ENCODE peak calls at places on chromosomes 7 and 10, in nine cellular contexts. R, O, C, B, K, I, Q, V and X are unnamed samples.

GRCh38 chr10:132886211-132887099 is 55.9 kb downstream of the CFAP46 start:
- DNase-seq in R (peak; percentile 72), O (no peak), C (no peak), B (no peak), K (no peak), I (no peak), Q (no peak), V (no peak), X (no peak)

GRCh38 chr10:130018730-130019185 is 54.7 kb upstream of the EBF3 start:
- DNase-seq in R (no peak), O (no peak), C (no peak), B (no peak), K (no peak), I (no peak), Q (no peak), V (no peak), X (no peak)

GRCh38 chr10:116849271-116850057 is at the start of gene ENO4:
- DNase-seq in R (peak; percentile 89), O (peak; percentile 95), C (peak; percentile 76), B (peak; percentile 65), K (peak; percentile 25), I (peak; percentile 75), Q (peak; percentile 72), V (peak; percentile 84), X (peak; percentile 45)

GRCh38 chr10:63415635-63416244 is 50.0 kb downstream of the JMJD1C start:
- DNase-seq in R (no peak), O (no peak), C (no peak), B (no peak), K (no peak), I (no peak), Q (no peak), V (no peak), X (no peak)

GRCh38 chr10:15341502-15342128 is 29.5 kb downstream of the FAM171A1 start:
- DNase-seq in R (no peak), O (no peak), C (no peak), B (no peak), K (no peak), I (no peak), Q (no peak), V (no peak), X (no peak)

GRCh38 chr10:74150151-74151056 is at the start of gene AP3M1:
- DNase-seq in R (peak; percentile 91), O (no peak), C (peak; percentile 86), B (no peak), K (peak; percentile 80), I (no peak), Q (peak; percentile 80), V (no peak), X (peak; percentile 26)

GRCh38 chr7:27670676-27671075 is 8.0 kb upstream of the HIBADH start:
- DNase-seq in R (no peak), O (no peak), C (no peak), B (no peak), K (no peak), I (no peak), Q (no peak), V (no peak), X (no peak)

GRCh38 chr10:30727524-30727923 is 98.0 kb upstream of the LYZL2 start:
- DNase-seq in R (no peak), O (no peak), C (no peak), B (no peak), K (no peak), I (no peak), Q (no peak), V (no peak), X (no peak)

GRCh38 chr7:6691103-6691502 is 15.6 kb downstream of the ZNF12 start:
- DNase-seq in R (no peak), O (no peak), C (no peak), B (no peak), K (no peak), I (no peak), Q (no peak), V (no peak), X (no peak)

GRCh38 chr10:13390604-13391522 is 42.8 kb upstream of the SEPHS1 start:
- DNase-seq in R (no peak), O (peak; percentile 21), C (no peak), B (peak; percentile 3), K (no peak), I (no peak), Q (no peak), V (no peak), X (no peak)

GRCh38 chr10:15482168-15482567 is 111.1 kb upstream of the FAM171A1 start:
- DNase-seq in R (no peak), O (no peak), C (no peak), B (peak; percentile 85), K (no peak), I (no peak), Q (no peak), V (no peak), X (no peak)

GRCh38 chr7:130936202-130936931 is 202.4 kb upstream of the KLF14 start:
- DNase-seq in R (no peak), O (no peak), C (no peak), B (no peak), K (no peak), I (no peak), Q (no peak), V (no peak), X (no peak)

GRCh38 chr10:47349516-47349915 is 1.4 kb downstream of the RBP3 start:
- DNase-seq in R (peak; percentile 68), O (no peak), C (no peak), B (no peak), K (no peak), I (no peak), Q (no peak), V (no peak), X (no peak)

GRCh38 chr7:155804897-155805825 is 7.1 kb downstream of the SHH start:
- DNase-seq in R (no peak), O (peak; percentile 88), C (peak; percentile 94), B (peak; percentile 62), K (peak; percentile 51), I (peak; percentile 79), Q (peak; percentile 12), V (peak; percentile 78), X (peak; percentile 25)

GRCh38 chr10:17006631-17007161 is 122.9 kb downstream of the CUBN start:
- DNase-seq in R (no peak), O (peak; percentile 82), C (no peak), B (no peak), K (no peak), I (no peak), Q (no peak), V (peak; percentile 64), X (no peak)